ENCODE peak calls at places on chromosomes 12 and 14, in six cellular contexts. K, Q, A, O, M and D are unnamed samples.

GRCh38 chr12:59780605-59781135 is 184.8 kb downstream of the SLC16A7 start:
- DNase-seq in M (no peak), O (peak; percentile 13), A (no peak), Q (peak; percentile 51), K (no peak), D (no peak)

GRCh38 chr12:11746024-11746771 is 96.7 kb downstream of the ETV6 start:
- DNase-seq in O (peak; percentile 79), Q (peak; percentile 72), A (no peak), K (no peak), M (no peak), D (no peak)

GRCh38 chr12:127162902-127163301 is 1104.1 kb upstream of the TMEM132C start:
- DNase-seq in O (peak; percentile 80), Q (peak; percentile 78), A (no peak), M (peak; percentile 43), K (no peak), D (no peak)

GRCh38 chr14:79834856-79835255 is 376.4 kb downstream of the DIO2 start:
- DNase-seq in O (no peak), M (no peak), Q (no peak), K (no peak), A (no peak), D (no peak)

GRCh38 chr14:77290705-77291104 is 19.7 kb upstream of the NGB start:
- DNase-seq in O (peak; percentile 36), A (no peak), M (no peak), K (no peak), Q (peak; percentile 25), D (no peak)

GRCh38 chr14:106848330-106849121 is 1322.1 kb downstream of the TMEM121 start:
- DNase-seq in Q (peak; percentile 86), O (no peak), K (no peak), M (no peak), A (no peak), D (no peak)

GRCh38 chr12:63897931-63898330 is 53.4 kb downstream of the SRGAP1 start:
- DNase-seq in M (no peak), Q (no peak), K (no peak), O (no peak), A (no peak), D (no peak)

GRCh38 chr12:12195516-12195915 is 71.3 kb downstream of the LRP6 start:
- DNase-seq in M (no peak), A (no peak), O (no peak), K (no peak), Q (no peak), D (no peak)

GRCh38 chr14:76657404-76657803 is 103.9 kb upstream of the VASH1 start:
- DNase-seq in A (no peak), Q (no peak), K (no peak), O (no peak), M (no peak), D (no peak)

DNA sequence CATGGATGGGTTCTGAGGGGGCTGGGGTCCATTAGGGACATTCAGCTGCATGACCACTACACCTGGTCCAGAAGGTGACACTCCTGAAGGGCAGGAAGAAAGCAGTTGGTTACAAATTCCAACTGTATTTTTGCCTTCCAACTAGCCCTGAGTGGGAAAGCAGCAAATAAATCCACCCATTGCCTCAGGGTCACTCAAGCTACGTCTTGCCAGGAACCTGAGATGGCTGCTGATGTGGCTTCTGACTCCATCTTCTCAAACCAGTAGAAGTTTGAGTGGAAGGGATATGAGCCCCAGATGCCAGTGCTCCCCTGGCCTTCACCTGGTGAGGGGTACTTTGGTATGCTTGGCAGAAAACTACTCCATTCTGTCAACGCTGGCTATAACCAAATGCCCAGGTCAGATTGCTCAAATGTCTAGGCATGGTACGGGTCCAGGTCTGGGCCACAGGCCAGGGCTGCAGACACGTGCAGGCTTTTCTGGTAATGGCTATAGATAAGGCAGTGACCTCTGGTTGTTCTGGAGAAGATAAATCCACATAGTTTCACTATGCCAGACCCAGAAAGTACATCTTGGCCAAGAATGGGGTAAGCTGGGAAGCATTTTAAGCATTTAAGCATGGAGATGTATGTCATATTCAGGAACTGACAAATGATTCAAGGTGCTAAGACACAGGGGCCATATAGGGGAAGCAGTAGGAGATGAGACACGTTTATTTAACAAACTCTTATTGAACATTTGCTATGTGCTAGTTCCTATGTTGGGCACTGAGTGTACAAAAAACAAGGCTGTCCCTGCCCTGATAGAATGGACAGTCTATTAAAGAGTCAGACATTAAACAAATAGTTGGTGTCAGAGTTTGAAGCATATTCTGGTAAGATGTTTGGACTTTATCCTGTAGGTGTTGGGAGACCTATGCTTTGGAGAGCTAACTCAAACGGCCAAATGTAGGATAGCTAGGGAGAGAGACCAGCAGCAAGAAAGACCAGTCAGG is 8.3 kb upstream of the STAC3 start:
- DNase-seq in O (peak; percentile 71), M (no peak), K (no peak), A (peak; percentile 73), Q (no peak), D (no peak)
- H3K36me3 ChIP-seq in O (peaks cover 20% of the 10 kb centered on the region), M (peaks cover 55% of the 10 kb centered on the region), K (peaks cover 3% of the 10 kb centered on the region), A (peaks cover 86% of the 10 kb centered on the region), Q (no peaks in the 10 kb centered on the region), D (peaks cover 7% of the 10 kb centered on the region)

GRCh38 chr14:104778694-104779331 is 16.7 kb downstream of the AKT1 start:
- DNase-seq in M (no peak), A (no peak), K (no peak), Q (no peak), O (no peak), D (no peak)

GRCh38 chr14:104782086-104782822 is 13.3 kb downstream of the AKT1 start:
- DNase-seq in A (no peak), Q (no peak), K (no peak), O (no peak), M (no peak), D (no peak)

GRCh38 chr14:104781271-104782077 is 14.1 kb downstream of the AKT1 start:
- DNase-seq in A (no peak), K (no peak), O (no peak), M (no peak), Q (no peak), D (no peak)

GRCh38 chr14:104779776-104780512 is 15.6 kb downstream of the AKT1 start:
- DNase-seq in M (no peak), Q (no peak), A (no peak), O (no peak), K (no peak), D (no peak)

GRCh38 chr14:104780513-104781030 is 15.0 kb downstream of the AKT1 start:
- DNase-seq in O (no peak), M (no peak), K (no peak), A (no peak), Q (no peak), D (no peak)
- H3K4me1 ChIP-seq in O (no peaks in the 10 kb centered on the region), M (no peaks in the 10 kb centered on the region), K (no peaks in the 10 kb centered on the region), A (peaks cover 37% of the 10 kb centered on the region), Q (no peaks in the 10 kb centered on the region), D (no peaks in the 10 kb centered on the region)

GRCh38 chr12:29719381-29719780 is 64.4 kb downstream of the TMTC1 start:
- DNase-seq in M (no peak), Q (no peak), O (no peak), A (no peak), K (no peak), D (no peak)

GRCh38 chr12:29722164-29722563 is 61.6 kb downstream of the TMTC1 start:
- DNase-seq in Q (no peak), A (no peak), O (no peak), M (no peak), K (no peak), D (no peak)

GRCh38 chr12:29714966-29715365 is 68.8 kb downstream of the TMTC1 start:
- DNase-seq in K (no peak), M (no peak), A (no peak), Q (no peak), O (no peak), D (no peak)

GRCh38 chr12:29713729-29714128 is 70.0 kb downstream of the TMTC1 start:
- DNase-seq in K (no peak), M (no peak), A (no peak), Q (no peak), O (no peak), D (no peak)

DNA sequence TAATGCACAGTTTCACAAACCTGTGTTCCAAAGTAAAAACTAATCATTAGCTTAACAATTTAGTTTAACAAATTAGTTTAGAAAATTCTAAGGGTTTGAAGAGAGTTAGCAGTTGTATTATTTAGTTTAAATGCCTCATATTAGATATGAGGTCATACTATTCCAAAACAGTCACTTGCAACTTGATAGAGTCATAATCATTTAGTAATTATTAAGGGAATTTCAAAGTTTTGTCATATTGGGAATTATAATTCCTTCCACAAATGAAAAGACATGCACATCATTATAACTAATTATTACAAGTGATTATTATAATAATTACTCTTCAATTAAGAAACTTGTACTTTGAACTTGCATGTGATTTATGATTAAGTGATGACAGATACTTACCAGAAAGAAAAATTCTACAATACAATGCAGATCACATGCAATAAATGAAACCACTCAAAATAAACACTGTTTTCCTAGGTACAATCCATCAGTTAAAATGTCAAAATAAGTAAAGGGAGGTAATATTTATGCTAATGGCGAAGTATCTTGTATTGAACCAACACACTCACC is 66.1 kb downstream of the TMTC1 start:
- DNase-seq in A (no peak), Q (no peak), M (no peak), K (no peak), O (no peak), D (no peak)
- H3K27ac ChIP-seq in A (no peak overlapping the region), Q (no peak overlapping the region), M (no peak overlapping the region), K (no peak overlapping the region), O (no peak overlapping the region), D (no peak overlapping the region)

DNA sequence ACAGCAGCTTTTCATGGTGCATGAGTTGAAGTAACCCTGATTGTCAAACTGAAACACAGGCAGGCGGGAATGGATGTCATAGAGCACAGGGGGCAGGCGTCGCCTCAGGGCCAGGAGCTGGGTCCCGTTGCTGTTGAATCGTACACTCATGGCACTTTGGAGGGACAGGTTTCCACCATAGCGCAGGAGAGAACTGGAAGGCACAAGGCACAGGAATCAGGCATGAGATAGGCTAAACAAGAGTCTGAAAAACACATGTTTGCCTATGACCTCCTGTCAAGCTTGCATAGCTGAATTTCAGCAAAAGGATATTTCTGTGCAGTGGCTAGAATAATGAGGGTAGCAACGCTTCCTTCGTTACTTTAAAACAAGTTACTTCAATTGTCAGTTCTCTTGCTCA is 61.2 kb downstream of the DCAF5 start:
- DNase-seq in A (no peak), K (no peak), Q (no peak), O (no peak), M (no peak), D (no peak)
- H3K36me3 ChIP-seq in A (peaks cover 49% of the 10 kb centered on the region), K (no peaks in the 10 kb centered on the region), Q (peaks cover 25% of the 10 kb centered on the region), O (peaks cover 9% of the 10 kb centered on the region), M (peaks cover 34% of the 10 kb centered on the region), D (no peaks in the 10 kb centered on the region)